ENCODE peak calls at places on chromosomes 16 and 17, in four cellular contexts. S is transverse colon, P is stomach, L is K562. R is an unnamed sample.
A peak's percentile ranks its signal among the peaks of the same experiment; 100 is the strongest.

GRCh38 chr17:72587773-72588511 is 467.1 kb downstream of the SOX9 start:
- DNase-seq in S (peak; percentile 49), P (no peak), L (no peak), R (no peak)

GRCh38 chr17:76243826-76244679 is 3.8 kb upstream of the RNF157 start:
- DNase-seq in L (no peak), P (no peak), S (no peak), R (no peak)

GRCh38 chr17:75979705-75980187 is 706 bp downstream of the TEN1 start:
- DNase-seq in L (no peak), P (no peak), S (no peak), R (peak; percentile 79)

GRCh38 chr17:10698116-10698818 is 873 bp downstream of the ADPRM start:
- DNase-seq in P (no peak), L (no peak), S (no peak), R (no peak)

GRCh38 chr16:72425571-72426341 is 253.8 kb upstream of the PMFBP1 start:
- DNase-seq in P (no peak), L (no peak), S (no peak), R (no peak)

GRCh38 chr16:49889725-49890397 is 33.9 kb upstream of the ZNF423 start:
- DNase-seq in L (no peak), P (no peak), S (no peak), R (no peak)

GRCh38 chr17:66678827-66679226 is 156.1 kb upstream of the CACNG5 start:
- DNase-seq in L (no peak), P (no peak), S (no peak), R (no peak)

GRCh38 chr16:12752159-12752558 is 51.5 kb downstream of the CPPED1 start:
- DNase-seq in P (no peak), S (no peak), L (no peak), R (no peak)

GRCh38 chr17:49964539-49965521 is 4.2 kb upstream of the DLX4 start:
- DNase-seq in P (no peak), S (no peak), L (no peak), R (no peak)

GRCh38 chr16:63787014-63787413 is 1334.8 kb downstream of the CDH11 start:
- DNase-seq in L (no peak), P (no peak), S (no peak), R (no peak)

GRCh38 chr17:54111576-54111975 is 288.8 kb downstream of the KIF2B start:
- DNase-seq in P (no peak), S (no peak), L (no peak), R (no peak)

GRCh38 chr17:44102845-44103622 is 20.4 kb downstream of the HDAC5 start:
- DNase-seq in S (no peak), P (no peak), L (no peak), R (no peak)

GRCh38 chr17:71869833-71870545 is 250.8 kb upstream of the SOX9 start:
- DNase-seq in P (no peak), S (no peak), L (no peak), R (no peak)

GRCh38 chr17:35743911-35744328 is 9.1 kb downstream of the GAS2L2 start:
- DNase-seq in S (no peak), P (no peak), L (peak; percentile 48), R (no peak)

GRCh38 chr16:19741354-19741753 is 23.3 kb downstream of the IQCK start:
- DNase-seq in S (no peak), L (no peak), P (no peak), R (no peak)

GRCh38 chr17:57898487-57899311 is 48.9 kb upstream of the MRPS23 start:
- DNase-seq in S (peak; percentile 54), L (no peak), P (peak; percentile 72), R (peak; percentile 83)

GRCh38 chr17:19744492-19744891 is 3.6 kb downstream of the ALDH3A1 start:
- DNase-seq in P (no peak), L (no peak), S (peak; percentile 30), R (no peak)

GRCh38 chr16:31483081-31483480 is at the start of gene SLC5A2:
- DNase-seq in P (no peak), S (no peak), L (no peak), R (no peak)

GRCh38 chr17:8410882-8411238 is 13.2 kb upstream of the RNF222 start:
- DNase-seq in P (no peak), S (no peak), L (no peak), R (no peak)

GRCh38 chr17:74616696-74617095 is 6.8 kb downstream of the CD300E start:
- DNase-seq in P (no peak), L (no peak), S (no peak), R (no peak)

GRCh38 chr16:67653131-67654068 is 6.7 kb downstream of the ACD start:
- DNase-seq in P (no peak), L (peak; percentile 76), S (no peak), R (no peak)

GRCh38 chr16:14368399-14368798 is 261.7 kb downstream of the PARN start:
- DNase-seq in P (no peak), L (no peak), S (no peak), R (no peak)

GRCh38 chr17:80348551-80349436 is 66.2 kb upstream of the ENDOV start:
- DNase-seq in P (no peak), L (no peak), S (no peak), R (no peak)

GRCh38 chr17:7219812-7220592 is at the start of the genes ACADVL and DLG4:
- DNase-seq in P (peak; percentile 91), S (peak; percentile 93), L (peak; percentile 75), R (peak; percentile 96)

GRCh38 chr17:44623070-44623725 is 33.1 kb upstream of the MEIOC start:
- DNase-seq in P (no peak), L (no peak), S (no peak), R (no peak)

GRCh38 chr17:15386083-15386482 is 44.7 kb upstream of the TEKT3 start:
- DNase-seq in P (no peak), L (no peak), S (no peak), R (no peak)

GRCh38 chr17:15385305-15385704 is 43.9 kb upstream of the TEKT3 start:
- DNase-seq in L (no peak), S (no peak), P (no peak), R (no peak)

GRCh38 chr17:15381707-15382106 is 40.3 kb upstream of the TEKT3 start:
- DNase-seq in S (no peak), L (no peak), P (no peak), R (no peak)

GRCh38 chr17:15382866-15383265 is 41.5 kb upstream of the TEKT3 start:
- DNase-seq in L (no peak), P (no peak), S (no peak), R (no peak)

DNA sequence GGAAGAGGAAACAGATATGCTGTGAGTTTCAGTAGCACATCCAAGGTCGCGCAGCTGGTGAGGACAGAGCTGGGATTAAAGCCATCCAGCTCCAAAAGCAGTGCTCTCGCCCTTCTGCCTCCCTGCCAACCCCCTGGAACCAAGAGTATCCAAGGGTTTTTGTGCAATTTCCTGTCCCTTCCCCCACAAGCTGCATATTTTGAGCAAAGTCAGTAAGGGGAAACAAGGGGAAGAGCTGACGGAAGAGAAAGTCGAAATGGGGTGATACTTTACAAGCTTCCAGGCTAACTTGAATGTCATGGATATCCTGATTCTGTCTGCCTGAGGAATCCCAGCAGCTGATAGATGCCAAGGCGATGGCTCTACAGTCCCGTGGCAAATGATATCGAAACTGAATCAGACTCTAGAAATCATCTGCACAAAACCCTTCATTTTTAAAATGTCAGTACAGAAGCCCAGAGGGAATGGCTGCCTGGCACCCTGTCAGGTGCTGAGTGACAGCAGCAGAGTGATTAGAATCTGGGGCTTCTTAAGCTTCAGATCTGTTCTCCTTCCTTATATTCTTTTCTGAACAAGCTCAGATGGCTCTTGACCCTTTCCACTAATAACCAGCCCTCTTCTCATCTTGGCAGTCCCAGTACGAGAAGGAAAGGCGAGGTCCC is 42.9 kb upstream of the TEKT3 start:
- DNase-seq in P (no peak), L (no peak), S (peak; percentile 28), R (no peak)
- TF ChIP-seq EP300 in P (no peak), L (no peak), S (no peak), R (no peak)

GRCh38 chr16:11102523-11102898 is 153.5 kb downstream of the SOCS1 start:
- DNase-seq in P (no peak), S (no peak), L (no peak), R (no peak)

GRCh38 chr16:11099672-11100195 is 155.4 kb downstream of the CLEC16A start:
- DNase-seq in P (no peak), S (no peak), L (no peak), R (no peak)

GRCh38 chr16:11101283-11101682 is 154.7 kb downstream of the SOCS1 start:
- DNase-seq in P (no peak), S (no peak), L (no peak), R (no peak)

GRCh38 chr16:11100239-11100750 is 155.7 kb downstream of the SOCS1 start:
- DNase-seq in L (peak; percentile 77), S (peak; percentile 53), P (peak; percentile 63), R (no peak)

GRCh38 chr16:11101695-11102522 is 154.1 kb downstream of the SOCS1 start:
- DNase-seq in L (peak; percentile 43), S (no peak), P (no peak), R (no peak)
- TF ChIP-seq CTCF in L (no peak), S (peak; percentile 18), P (no peak), R (no peak)

GRCh38 chr17:59964455-59965328 is at the start of gene RNFT1:
- DNase-seq in P (peak; percentile 95), L (peak; percentile 95), S (peak; percentile 95), R (peak; percentile 99)
- TF ChIP-seq EP300 in P (no peak), L (no peak), S (no peak), R (no peak)

GRCh38 chr16:87570938-87571867 is 31.1 kb upstream of the JPH3 start:
- DNase-seq in L (peak; percentile 66), P (peak; percentile 81), S (peak; percentile 66), R (peak; percentile 69)
- TF ChIP-seq CTCF in L (peak; percentile 71), P (no peak), S (peak; percentile 49), R (peak; percentile 74)

R was measured in upper lobe of left lung.